ENCODE peak calls at places on chromosomes 3 and 15, in four cellular contexts. S is CD4-positive, alpha-beta T cell; K is foreskin fibroblast; W is lower leg skin. B is an unnamed sample.

GRCh38 chr15:70341566-70341965 is 243.8 kb upstream of the TLE3 start:
- DNase-seq in S (no peak), K (no peak), W (peak; percentile 61), B (no peak)

GRCh38 chr3:9211155-9211950 is 38.1 kb downstream of the SRGAP3 start:
- DNase-seq in S (no peak), K (peak; percentile 80), W (peak; percentile 7), B (no peak)

GRCh38 chr15:82540055-82540983 is at the start of gene RPS17:
- DNase-seq in S (peak; percentile 99), K (peak; percentile 98), W (peak; percentile 99), B (peak; percentile 94)

GRCh38 chr15:69305204-69305931 is 6.7 kb downstream of the PAQR5 start:
- DNase-seq in S (no peak), K (peak; percentile 97), W (no peak), B (no peak)

GRCh38 chr3:44932986-44933944 is 42.7 kb downstream of the ZDHHC3 start:
- DNase-seq in S (no peak), K (no peak), W (no peak), B (no peak)

GRCh38 chr3:54320376-54320775 is 198.0 kb downstream of the CACNA2D3 start:
- DNase-seq in S (no peak), K (no peak), W (no peak), B (no peak)

GRCh38 chr15:62242999-62243398 is 77.9 kb upstream of the C2CD4B start:
- DNase-seq in S (no peak), K (no peak), W (no peak), B (no peak)

GRCh38 chr3:85397434-85397833 is 438.6 kb downstream of the CADM2 start:
- DNase-seq in S (no peak), K (no peak), W (no peak), B (no peak)

GRCh38 chr3:178454714-178455113 is 81.5 kb upstream of the KCNMB2 start:
- DNase-seq in S (no peak), K (peak; percentile 63), W (no peak), B (no peak)

GRCh38 chr15:70777156-70777926 is 14.0 kb upstream of the UACA start:
- DNase-seq in S (no peak), K (no peak), W (no peak), B (no peak)

DNA sequence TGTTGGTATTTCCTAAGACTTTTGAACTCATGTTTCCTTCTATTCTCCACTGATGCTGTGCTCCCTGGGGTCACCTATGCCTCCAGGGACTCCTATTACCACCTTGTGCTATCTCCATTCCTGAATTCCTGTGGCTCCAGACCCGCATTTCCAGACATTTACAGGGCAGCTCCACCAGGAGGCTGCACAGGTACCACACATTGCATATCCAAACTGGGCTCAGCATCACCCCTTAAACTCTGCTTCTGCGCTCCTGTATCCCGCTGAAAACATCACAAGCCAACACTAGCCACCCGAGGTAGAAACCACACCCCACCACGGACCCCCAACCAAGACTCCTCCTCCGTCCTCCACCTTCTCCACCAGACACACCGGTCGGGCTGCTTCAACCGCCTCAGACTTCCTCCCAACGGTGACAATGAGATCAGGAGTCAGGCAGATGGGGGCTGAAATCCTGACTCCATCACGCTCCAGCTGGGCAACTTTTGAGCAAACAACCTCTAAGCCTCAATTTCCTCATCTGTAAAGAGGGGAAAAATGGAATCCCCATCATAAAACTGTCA is 10.4 kb downstream of the TNK2 start:
- DNase-seq in S (no peak), K (no peak), W (no peak), B (no peak)
- TF ChIP-seq CTCF in S (no peak), K (no peak), W (no peak), B (no peak)

GRCh38 chr3:102354818-102355515 is 79.8 kb upstream of the ZPLD1 start:
- DNase-seq in S (no peak), K (peak; percentile 60), W (no peak), B (no peak)

GRCh38 chr3:102356506-102356905 is 78.3 kb upstream of the ZPLD1 start:
- DNase-seq in S (no peak), K (no peak), W (no peak), B (no peak)

GRCh38 chr3:102361013-102361412 is 73.8 kb upstream of the ZPLD1 start:
- DNase-seq in S (no peak), K (no peak), W (no peak), B (no peak)

GRCh38 chr3:102360211-102360610 is 74.6 kb upstream of the ZPLD1 start:
- DNase-seq in S (no peak), K (no peak), W (no peak), B (no peak)
- TF ChIP-seq CTCF in S (no peak), K (no peak), W (no peak), B (no peak)

DNA sequence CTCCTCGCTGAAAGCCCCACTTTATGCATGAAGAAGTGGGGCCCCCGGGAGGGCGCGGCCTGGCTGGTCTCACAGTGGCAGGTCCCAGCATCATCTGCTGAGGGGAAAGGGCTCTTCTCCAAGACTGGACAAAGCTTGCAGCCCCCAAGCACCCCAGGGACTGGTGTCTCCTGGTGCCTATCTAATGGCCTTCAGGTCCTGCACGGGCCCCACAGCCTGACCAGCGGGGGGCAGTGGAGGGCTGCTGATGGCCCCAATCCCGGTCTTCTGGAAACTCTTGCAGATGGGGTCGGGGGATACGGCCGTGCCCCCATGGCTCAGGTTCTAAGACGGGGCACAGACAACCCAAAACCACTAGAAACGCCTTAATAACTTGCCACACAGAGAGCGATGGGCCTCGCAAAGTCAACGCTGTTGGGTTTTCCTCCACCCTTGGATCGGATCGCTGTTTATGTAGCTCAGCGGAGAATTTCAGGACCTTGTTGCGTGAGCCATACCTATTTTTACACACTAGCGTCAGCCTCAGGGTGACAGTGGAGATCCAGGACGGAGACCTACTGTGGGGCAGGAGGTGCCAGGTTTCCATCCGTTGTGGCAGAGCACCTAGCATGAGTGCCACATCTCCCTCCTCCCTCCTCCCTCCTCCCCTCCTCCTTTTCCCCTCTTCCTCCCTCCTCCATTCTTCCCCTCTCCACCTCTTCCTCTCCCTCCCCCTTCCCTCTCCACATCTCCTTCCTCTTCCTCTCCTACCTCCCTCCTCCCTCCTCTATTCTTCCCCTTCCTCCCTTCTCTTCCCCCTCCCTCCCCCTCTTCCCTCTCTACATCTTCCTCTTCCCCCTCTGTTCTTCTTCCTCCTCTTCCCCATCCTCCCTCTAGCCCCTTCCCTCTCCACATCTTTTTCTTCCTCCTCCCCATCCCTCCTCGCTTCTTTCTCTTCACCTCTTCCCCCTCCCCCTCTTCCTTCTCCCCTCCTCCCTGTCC is 79.3 kb upstream of the ALDH1L1 start:
- DNase-seq in S (no peak), K (peak; percentile 61), W (peak; percentile 85), B (no peak)
- TF ChIP-seq CTCF in S (no peak), K (peak; percentile 55), W (no peak), B (no peak)

GRCh38 chr15:49620658-49621326 is at the start of the genes DTWD1 and FAM227B:
- DNase-seq in S (peak; percentile 93), K (peak; percentile 100), W (peak; percentile 99), B (peak; percentile 74)
- TF ChIP-seq CTCF in S (no peak), K (no peak), W (no peak), B (no peak)

DNA sequence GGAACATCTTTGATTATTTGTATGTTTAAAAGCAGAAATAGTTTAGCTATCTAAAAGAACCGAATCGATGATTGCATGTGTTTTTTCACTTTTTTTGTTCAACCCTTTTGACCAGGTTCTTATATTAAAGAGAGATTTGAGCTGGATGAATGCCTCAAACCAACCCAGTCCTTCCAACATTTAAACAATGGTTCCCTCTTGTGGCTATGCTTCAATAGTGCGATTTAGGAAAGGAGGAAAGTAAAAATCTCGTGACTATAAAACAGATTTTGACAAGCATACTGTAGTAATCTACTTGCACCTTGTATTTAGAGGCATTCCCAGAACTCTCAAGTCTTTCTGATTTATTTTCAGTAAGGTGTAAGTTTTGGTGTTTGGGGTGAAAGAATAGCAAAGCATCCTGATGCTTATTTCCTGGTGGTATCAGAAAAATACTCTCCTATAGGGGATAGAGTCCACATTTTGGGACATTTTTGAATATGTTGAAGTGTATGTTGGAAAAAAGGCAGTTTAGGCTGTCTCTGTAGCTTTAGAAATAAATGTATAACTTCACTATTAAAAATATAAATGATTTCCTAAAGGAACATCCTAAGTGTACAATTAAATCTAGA is 159.6 kb upstream of the KCNH8 start:
- DNase-seq in S (no peak), K (no peak), W (no peak), B (no peak)
- TF ChIP-seq CTCF in S (peak; percentile 84), K (no peak), W (no peak), B (no peak)

GRCh38 chr3:25441234-25441856 is 13.3 kb downstream of the RARB start:
- DNase-seq in S (no peak), K (no peak), W (no peak), B (no peak)
- TF ChIP-seq CTCF in S (peak; percentile 53), K (peak; percentile 68), W (no peak), B (no peak)

GRCh38 chr15:63466378-63467192 is 37.8 kb upstream of the USP3 start:
- DNase-seq in S (no peak), K (peak; percentile 76), W (no peak), B (no peak)
- TF ChIP-seq CTCF in S (peak; percentile 79), K (peak; percentile 21), W (no peak), B (no peak)

DNA sequence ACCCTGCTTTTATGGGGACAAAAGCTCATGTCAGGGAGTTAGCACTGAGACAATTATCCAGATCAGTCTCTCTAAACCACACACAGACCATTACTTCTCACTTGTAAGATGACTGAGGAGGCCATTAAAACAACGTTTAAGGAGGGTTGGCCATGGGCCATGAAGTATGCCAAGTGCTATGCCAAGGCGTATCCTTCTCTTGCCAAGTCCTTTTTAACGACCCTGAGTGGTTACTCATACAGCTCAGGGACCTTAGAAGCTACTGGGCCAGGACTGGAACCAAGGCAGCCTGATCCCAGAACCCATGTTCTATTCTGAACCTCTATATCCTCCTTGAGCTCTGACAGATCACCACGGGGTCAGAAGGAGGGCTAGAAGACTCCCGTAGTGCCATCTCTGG is 50.0 kb downstream of the NMNAT3 start:
- DNase-seq in S (no peak), K (no peak), W (no peak), B (no peak)
- TF ChIP-seq CTCF in S (no peak), K (no peak), W (no peak), B (no peak)